ENCODE peak calls at places on chromosomes 7 and 10, in four cellular contexts. One of them, this sample, is unnamed.

GRCh38 chr7:12888727-12889126 is 201.3 kb downstream of the ARL4A start:
- DNase-seq in amniotic stem cell: no peak
- DNase-seq in skeletal muscle cell: peak
- DNase-seq in stimulated activated CD4-positive, alpha-beta T cell treated with anti-CD3 and anti-CD28 coated beads, Interleukin-4, amount 100 ng/mL, for 1 hour: no peak
- DNase-seq in this sample: no peak

GRCh38 chr7:78280276-78280675 is 481.7 kb downstream of the PHTF2 start:
- DNase-seq in amniotic stem cell: no peak
- DNase-seq in skeletal muscle cell: no peak
- DNase-seq in stimulated activated CD4-positive, alpha-beta T cell treated with anti-CD3 and anti-CD28 coated beads, Interleukin-4, amount 100 ng/mL, for 1 hour: no peak
- DNase-seq in this sample: no peak

GRCh38 chr10:3873728-3874461 is 88.9 kb upstream of the KLF6 start:
- DNase-seq in amniotic stem cell: no peak
- DNase-seq in skeletal muscle cell: no peak
- DNase-seq in stimulated activated CD4-positive, alpha-beta T cell treated with anti-CD3 and anti-CD28 coated beads, Interleukin-4, amount 100 ng/mL, for 1 hour: no peak
- DNase-seq in this sample: no peak

GRCh38 chr7:148492157-148492860 is 98.3 kb upstream of the C7orf33 start:
- DNase-seq in amniotic stem cell: no peak
- DNase-seq in skeletal muscle cell: no peak
- DNase-seq in stimulated activated CD4-positive, alpha-beta T cell treated with anti-CD3 and anti-CD28 coated beads, Interleukin-4, amount 100 ng/mL, for 1 hour: no peak
- DNase-seq in this sample: no peak

GRCh38 chr10:90930070-90930837 is 9.4 kb upstream of the ANKRD1 start:
- DNase-seq in amniotic stem cell: peak
- DNase-seq in skeletal muscle cell: peak
- DNase-seq in stimulated activated CD4-positive, alpha-beta T cell treated with anti-CD3 and anti-CD28 coated beads, Interleukin-4, amount 100 ng/mL, for 1 hour: no peak
- DNase-seq in this sample: no peak

GRCh38 chr7:101108330-101108857 is 18.5 kb upstream of the SERPINE1 start:
- DNase-seq in amniotic stem cell: no peak
- DNase-seq in skeletal muscle cell: no peak
- DNase-seq in stimulated activated CD4-positive, alpha-beta T cell treated with anti-CD3 and anti-CD28 coated beads, Interleukin-4, amount 100 ng/mL, for 1 hour: no peak
- DNase-seq in this sample: no peak

GRCh38 chr7:38822556-38822955 is 86.4 kb downstream of the VPS41 start:
- DNase-seq in amniotic stem cell: no peak
- DNase-seq in skeletal muscle cell: no peak
- DNase-seq in stimulated activated CD4-positive, alpha-beta T cell treated with anti-CD3 and anti-CD28 coated beads, Interleukin-4, amount 100 ng/mL, for 1 hour: no peak
- DNase-seq in this sample: no peak

GRCh38 chr10:121216721-121217181 is 365.6 kb downstream of the WDR11 start:
- DNase-seq in amniotic stem cell: no peak
- DNase-seq in skeletal muscle cell: no peak
- DNase-seq in stimulated activated CD4-positive, alpha-beta T cell treated with anti-CD3 and anti-CD28 coated beads, Interleukin-4, amount 100 ng/mL, for 1 hour: no peak
- DNase-seq in this sample: no peak

GRCh38 chr7:17130281-17131059 is 168.0 kb upstream of the AHR start:
- DNase-seq in amniotic stem cell: no peak
- DNase-seq in skeletal muscle cell: peak
- DNase-seq in stimulated activated CD4-positive, alpha-beta T cell treated with anti-CD3 and anti-CD28 coated beads, Interleukin-4, amount 100 ng/mL, for 1 hour: no peak
- DNase-seq in this sample: no peak

GRCh38 chr7:22658031-22658430 is 69.0 kb upstream of the IL6 start:
- DNase-seq in amniotic stem cell: no peak
- DNase-seq in skeletal muscle cell: no peak
- DNase-seq in stimulated activated CD4-positive, alpha-beta T cell treated with anti-CD3 and anti-CD28 coated beads, Interleukin-4, amount 100 ng/mL, for 1 hour: no peak
- DNase-seq in this sample: no peak

GRCh38 chr7:101688183-101688831 is 59.2 kb upstream of the MYL10 start:
- DNase-seq in amniotic stem cell: peak
- DNase-seq in skeletal muscle cell: no peak
- DNase-seq in stimulated activated CD4-positive, alpha-beta T cell treated with anti-CD3 and anti-CD28 coated beads, Interleukin-4, amount 100 ng/mL, for 1 hour: peak
- DNase-seq in this sample: peak

GRCh38 chr10:43264324-43264986 is 2.4 kb downstream of the RASGEF1A start:
- DNase-seq in amniotic stem cell: no peak
- DNase-seq in skeletal muscle cell: no peak
- DNase-seq in stimulated activated CD4-positive, alpha-beta T cell treated with anti-CD3 and anti-CD28 coated beads, Interleukin-4, amount 100 ng/mL, for 1 hour: no peak
- DNase-seq in this sample: no peak

This sample was measured in T-helper 17 cell.